ENCODE peak calls at places on chromosome 18, in six cellular contexts. W is HepG2, X is endodermal cell, D is PC-3, M is SK-N-SH, U is IMR-90. Q is an unnamed sample.

GRCh38 chr18:22168360-22168921 is 948 bp upstream of the GATA6 start:
- DNase-seq in W (peak; percentile 28), X (peak; percentile 77), D (peak; percentile 41), M (peak; percentile 41), U (no peak), Q (no peak)

GRCh38 chr18:26556573-26556972 is 8.2 kb upstream of the KCTD1 start:
- DNase-seq in W (no peak), X (no peak), D (no peak), M (no peak), U (no peak), Q (no peak)

GRCh38 chr18:76450912-76451421 is 44.1 kb downstream of the ZNF516 start:
- DNase-seq in W (no peak), X (peak; percentile 70), D (peak; percentile 29), M (peak; percentile 91), U (peak; percentile 72), Q (peak; percentile 88)

GRCh38 chr18:9961031-9961430 is 47.2 kb downstream of the VAPA start:
- DNase-seq in W (no peak), X (no peak), D (no peak), M (no peak), U (no peak), Q (no peak)

GRCh38 chr18:37179384-37179783 is 350.5 kb downstream of the KIAA1328 start:
- DNase-seq in W (no peak), X (no peak), D (no peak), M (peak; percentile 12), U (no peak), Q (no peak)

GRCh38 chr18:61551586-61551985 is 218.4 kb downstream of the CDH20 start:
- DNase-seq in W (peak; percentile 46), X (peak; percentile 76), D (peak; percentile 82), M (peak; percentile 74), U (peak; percentile 88), Q (no peak)

GRCh38 chr18:35045121-35045520 is 3.9 kb downstream of the MAPRE2 start:
- DNase-seq in W (no peak), X (no peak), D (no peak), M (peak; percentile 52), U (peak; percentile 63), Q (no peak)

GRCh38 chr18:10313016-10313342 is 141.5 kb upstream of the APCDD1 start:
- DNase-seq in W (no peak), X (no peak), D (no peak), M (no peak), U (no peak), Q (no peak)

GRCh38 chr18:22883189-22883588 is 49.9 kb upstream of the RBBP8 start:
- DNase-seq in W (no peak), X (no peak), D (no peak), M (no peak), U (no peak), Q (no peak)

GRCh38 chr18:63439334-63439733 is 17.1 kb upstream of the VPS4B start:
- DNase-seq in W (peak; percentile 33), X (peak; percentile 85), D (peak; percentile 79), M (peak; percentile 76), U (peak; percentile 70), Q (no peak)

GRCh38 chr18:40072761-40073160 is 1882.3 kb upstream of the PIK3C3 start:
- DNase-seq in W (no peak), X (no peak), D (no peak), M (no peak), U (no peak), Q (no peak)

GRCh38 chr18:59897321-59897954 is 2.4 kb upstream of the PMAIP1 start:
- DNase-seq in W (no peak), X (peak; percentile 82), D (no peak), M (no peak), U (no peak), Q (no peak)

GRCh38 chr18:79476918-79477685 is 81.4 kb downstream of the NFATC1 start:
- DNase-seq in W (peak; percentile 40), X (no peak), D (peak; percentile 13), M (no peak), U (no peak), Q (peak; percentile 18)

GRCh38 chr18:32366586-32367538 is 103.8 kb downstream of the GAREM1 start:
- DNase-seq in W (no peak), X (no peak), D (no peak), M (no peak), U (no peak), Q (no peak)

GRCh38 chr18:12307871-12308385 is at the start of gene TUBB6:
- DNase-seq in W (no peak), X (peak; percentile 91), D (no peak), M (peak; percentile 90), U (peak; percentile 81), Q (peak; percentile 94)

GRCh38 chr18:55150001-55150400 is 190.7 kb upstream of the CCDC68 start:
- DNase-seq in W (no peak), X (no peak), D (no peak), M (no peak), U (no peak), Q (no peak)

GRCh38 chr18:79911009-79911870 is 40.2 kb downstream of the SLC66A2 start:
- DNase-seq in W (no peak), X (peak; percentile 60), D (no peak), M (no peak), U (no peak), Q (peak; percentile 56)

GRCh38 chr18:75473316-75473715 is 45.8 kb upstream of the SMIM21 start:
- DNase-seq in W (no peak), X (no peak), D (no peak), M (no peak), U (no peak), Q (no peak)

GRCh38 chr18:78107363-78107762 is 857.7 kb downstream of the GALR1 start:
- DNase-seq in W (no peak), X (peak; percentile 18), D (no peak), M (no peak), U (no peak), Q (no peak)

GRCh38 chr18:79988079-79988924 is at the start of gene TXNL4A:
- DNase-seq in W (peak; percentile 69), X (peak; percentile 88), D (peak; percentile 92), M (peak; percentile 92), U (peak; percentile 89), Q (peak; percentile 95)

GRCh38 chr18:62663731-62664336 is 51.5 kb upstream of the PHLPP1 start:
- DNase-seq in W (no peak), X (peak; percentile 6), D (peak; percentile 80), M (no peak), U (peak; percentile 10), Q (no peak)

GRCh38 chr18:74682141-74682997 is 84.7 kb downstream of the ZNF407 start:
- DNase-seq in W (no peak), X (no peak), D (no peak), M (no peak), U (no peak), Q (no peak)

GRCh38 chr18:36389811-36390581 is 92.5 kb downstream of the FHOD3 start:
- DNase-seq in W (no peak), X (no peak), D (no peak), M (peak; percentile 68), U (no peak), Q (no peak)

GRCh38 chr18:57771183-57771582 is 31.9 kb downstream of the ATP8B1 start:
- DNase-seq in W (no peak), X (no peak), D (peak; percentile 88), M (no peak), U (no peak), Q (no peak)

GRCh38 chr18:57768557-57769326 is 34.4 kb downstream of the ATP8B1 start:
- DNase-seq in W (no peak), X (no peak), D (peak; percentile 59), M (no peak), U (peak; percentile 61), Q (no peak)

GRCh38 chr18:57772387-57772799 is 30.7 kb downstream of the ATP8B1 start:
- DNase-seq in W (peak; percentile 72), X (peak; percentile 54), D (peak; percentile 33), M (no peak), U (no peak), Q (no peak)

GRCh38 chr18:57767259-57768050 is 35.7 kb downstream of the ATP8B1 start:
- DNase-seq in W (no peak), X (no peak), D (no peak), M (no peak), U (no peak), Q (no peak)

GRCh38 chr18:57771626-57772025 is 31.5 kb downstream of the ATP8B1 start:
- DNase-seq in W (no peak), X (no peak), D (peak; percentile 78), M (no peak), U (no peak), Q (no peak)
- H3K9ac ChIP-seq in W (no peak overlapping the region), X (no peak overlapping the region), D (peak overlapping the region; percentile 83), M (no peak overlapping the region), U (no peak overlapping the region), Q (no peak overlapping the region)

GRCh38 chr18:72223733-72224132 is 320.4 kb downstream of the CBLN2 start:
- DNase-seq in W (no peak), X (no peak), D (no peak), M (no peak), U (no peak), Q (no peak)
- H3K9me3 ChIP-seq in W (no peaks in the 10 kb centered on the region), X (peaks cover 44% of the 10 kb centered on the region), D (no peaks in the 10 kb centered on the region), M (no peaks in the 10 kb centered on the region), U (peaks cover 4% of the 10 kb centered on the region), Q (no peaks in the 10 kb centered on the region)

DNA sequence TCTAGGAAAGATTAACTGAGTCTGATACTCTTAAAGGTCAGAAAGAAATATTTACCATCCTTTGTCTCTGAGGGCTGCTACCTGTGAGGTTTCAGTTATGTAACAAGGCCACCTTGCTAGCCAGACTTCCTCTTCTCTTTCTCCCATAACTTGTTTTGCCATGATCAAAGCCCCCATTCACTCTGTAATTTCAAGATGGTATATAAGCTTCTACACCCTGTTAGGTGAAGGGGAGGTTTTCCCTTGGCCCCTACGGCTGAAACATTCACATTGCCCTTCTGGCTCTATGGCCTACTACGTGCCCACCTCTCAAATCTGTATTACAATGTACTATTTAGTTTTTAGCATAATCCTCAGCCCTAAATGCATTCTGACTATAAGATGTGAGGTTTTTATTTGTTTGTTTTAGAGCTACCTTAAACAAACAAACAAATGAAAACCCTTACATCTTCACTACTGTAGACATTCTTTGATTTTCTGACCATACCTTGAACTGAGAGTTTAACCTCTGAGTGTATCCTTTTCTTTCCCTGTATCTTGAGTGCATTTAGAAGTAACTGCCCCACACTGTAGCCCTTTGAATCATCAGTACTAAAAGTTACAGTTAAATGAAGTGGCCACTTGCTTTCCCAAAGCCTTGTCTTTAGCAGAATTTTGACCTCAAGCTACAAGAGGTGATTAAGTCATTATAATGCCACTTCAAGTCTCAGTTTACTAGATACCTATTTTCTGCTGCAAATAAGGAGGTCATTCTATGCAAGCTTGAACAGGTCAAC is 332.2 kb downstream of the SOCS6 start:
- DNase-seq in W (no peak), X (no peak), D (no peak), M (no peak), U (no peak), Q (no peak)
- H3K4me1 ChIP-seq in W (no peaks in the 10 kb centered on the region), X (no peaks in the 10 kb centered on the region), D (no peaks in the 10 kb centered on the region), M (peaks cover 8% of the 10 kb centered on the region), U (no peaks in the 10 kb centered on the region), Q (no peaks in the 10 kb centered on the region)

GRCh38 chr18:57784034-57784815 is 18.9 kb downstream of the ATP8B1 start:
- DNase-seq in W (peak; percentile 43), X (no peak), D (peak; percentile 40), M (no peak), U (peak; percentile 87), Q (peak; percentile 66)

GRCh38 chr18:57776767-57777166 is 26.3 kb downstream of the ATP8B1 start:
- DNase-seq in W (no peak), X (no peak), D (no peak), M (no peak), U (no peak), Q (no peak)

GRCh38 chr18:57776354-57776753 is 26.8 kb downstream of the ATP8B1 start:
- DNase-seq in W (no peak), X (no peak), D (peak; percentile 26), M (no peak), U (no peak), Q (no peak)

GRCh38 chr18:57781128-57781463 is 22.0 kb downstream of the ATP8B1 start:
- DNase-seq in W (no peak), X (no peak), D (no peak), M (no peak), U (no peak), Q (no peak)

GRCh38 chr18:57780318-57781127 is 22.6 kb downstream of the ATP8B1 start:
- DNase-seq in W (no peak), X (no peak), D (peak; percentile 82), M (no peak), U (peak; percentile 94), Q (no peak)
- H3K9ac ChIP-seq in W (no peak overlapping the region), X (no peak overlapping the region), D (no peak overlapping the region), M (peak overlapping the region; percentile 8), U (peak overlapping the region; percentile 75), Q (no peak overlapping the region)